ENCODE peak calls at places on chromosomes 12 and 14, in nine cellular contexts. L is psoas muscle; M is PC-3; G is uterus; Z is heart left ventricle; P is pancreas; U is heart right ventricle; H is Peyer's patch; D is CD4-positive, alpha-beta T cell. Q is an unnamed sample.

GRCh38 chr12:6647083-6647604 is at the start of gene ACRBP:
- DNase-seq in M (no peak), G (peak; percentile 80), H (peak; percentile 84), U (peak; percentile 87), L (peak; percentile 81), Z (peak; percentile 87), P (peak; percentile 70), D (no peak), Q (peak; percentile 81)

GRCh38 chr12:119167904-119168303 is 10.8 kb upstream of the HSPB8 start:
- DNase-seq in D (no peak), Z (no peak), L (no peak), G (no peak), M (no peak), U (no peak), P (no peak), H (no peak), Q (no peak)

GRCh38 chr12:113065126-113066007 is 8.8 kb downstream of the DTX1 start:
- DNase-seq in D (no peak), G (no peak), L (no peak), P (no peak), Z (no peak), U (no peak), H (no peak), M (no peak), Q (no peak)

GRCh38 chr14:99189201-99189801 is 82.7 kb downstream of the BCL11B start:
- DNase-seq in L (no peak), U (no peak), Z (no peak), D (peak; percentile 56), G (no peak), H (no peak), P (no peak), M (no peak), Q (no peak)

GRCh38 chr12:90058721-90059120 is 350.1 kb upstream of the ATP2B1 start:
- DNase-seq in Z (no peak), H (no peak), L (no peak), G (no peak), P (no peak), U (no peak), M (peak; percentile 78), D (no peak), Q (no peak)

GRCh38 chr12:124489915-124490583 is 77.4 kb downstream of the NCOR2 start:
- DNase-seq in D (no peak), L (no peak), H (no peak), G (no peak), M (no peak), Z (no peak), P (no peak), U (no peak), Q (no peak)

GRCh38 chr12:94730846-94731245 is 80.5 kb upstream of the TMCC3 start:
- DNase-seq in M (no peak), Z (no peak), P (no peak), L (no peak), H (no peak), D (no peak), G (no peak), U (no peak), Q (no peak)

GRCh38 chr14:88613552-88614010 is 50.7 kb downstream of the ZC3H14 start:
- DNase-seq in H (no peak), L (no peak), M (peak; percentile 89), P (peak; percentile 63), Z (no peak), U (no peak), D (no peak), G (no peak), Q (no peak)

GRCh38 chr12:120394483-120395367 is 25.8 kb upstream of the MSI1 start:
- DNase-seq in M (peak; percentile 57), Z (no peak), H (peak; percentile 69), P (peak; percentile 81), D (no peak), U (no peak), L (no peak), G (no peak), Q (no peak)

GRCh38 chr12:62917066-62917465 is 17.9 kb downstream of the PPM1H start:
- DNase-seq in M (no peak), Z (no peak), H (no peak), L (no peak), G (no peak), U (no peak), P (no peak), D (no peak), Q (no peak)

GRCh38 chr12:25241171-25242020 is 9.3 kb downstream of the KRAS start:
- DNase-seq in P (no peak), L (no peak), M (peak; percentile 39), G (no peak), Z (no peak), D (no peak), H (no peak), U (no peak), Q (no peak)

GRCh38 chr14:42110167-42110566 is 503.5 kb downstream of the LRFN5 start:
- DNase-seq in Z (no peak), U (no peak), D (no peak), L (no peak), H (no peak), M (peak; percentile 85), P (no peak), G (no peak), Q (no peak)

GRCh38 chr12:110355080-110355479 is 48.4 kb downstream of the ANAPC7 start:
- DNase-seq in P (no peak), H (no peak), G (no peak), M (peak; percentile 47), L (no peak), U (no peak), Z (no peak), D (no peak), Q (no peak)

GRCh38 chr12:3207858-3208257 is 130.7 kb downstream of the TSPAN9 start:
- DNase-seq in L (no peak), D (no peak), P (no peak), M (no peak), G (no peak), U (no peak), H (no peak), Z (no peak), Q (no peak)

GRCh38 chr12:94062796-94063635 is 85.4 kb upstream of the PLXNC1 start:
- DNase-seq in U (no peak), H (peak; percentile 71), M (no peak), Z (no peak), D (no peak), P (peak; percentile 9), L (no peak), G (no peak), Q (no peak)

GRCh38 chr12:13851828-13852227 is 129.6 kb downstream of the GRIN2B start:
- DNase-seq in U (no peak), G (no peak), H (no peak), D (no peak), L (no peak), P (no peak), Z (no peak), M (no peak), Q (no peak)

GRCh38 chr12:65278576-65279386 is at the start of gene MSRB3:
- DNase-seq in P (peak; percentile 30), Z (peak; percentile 87), U (peak; percentile 81), H (peak; percentile 61), D (no peak), M (peak; percentile 61), G (peak; percentile 83), L (peak; percentile 79), Q (peak; percentile 58)
- TF ChIP-seq CTCF in P (no peak), Z (no peak), U (no peak), H (no peak), D (no peak), M (no peak), G (no peak), L (no peak), Q (peak; percentile 45)

DNA sequence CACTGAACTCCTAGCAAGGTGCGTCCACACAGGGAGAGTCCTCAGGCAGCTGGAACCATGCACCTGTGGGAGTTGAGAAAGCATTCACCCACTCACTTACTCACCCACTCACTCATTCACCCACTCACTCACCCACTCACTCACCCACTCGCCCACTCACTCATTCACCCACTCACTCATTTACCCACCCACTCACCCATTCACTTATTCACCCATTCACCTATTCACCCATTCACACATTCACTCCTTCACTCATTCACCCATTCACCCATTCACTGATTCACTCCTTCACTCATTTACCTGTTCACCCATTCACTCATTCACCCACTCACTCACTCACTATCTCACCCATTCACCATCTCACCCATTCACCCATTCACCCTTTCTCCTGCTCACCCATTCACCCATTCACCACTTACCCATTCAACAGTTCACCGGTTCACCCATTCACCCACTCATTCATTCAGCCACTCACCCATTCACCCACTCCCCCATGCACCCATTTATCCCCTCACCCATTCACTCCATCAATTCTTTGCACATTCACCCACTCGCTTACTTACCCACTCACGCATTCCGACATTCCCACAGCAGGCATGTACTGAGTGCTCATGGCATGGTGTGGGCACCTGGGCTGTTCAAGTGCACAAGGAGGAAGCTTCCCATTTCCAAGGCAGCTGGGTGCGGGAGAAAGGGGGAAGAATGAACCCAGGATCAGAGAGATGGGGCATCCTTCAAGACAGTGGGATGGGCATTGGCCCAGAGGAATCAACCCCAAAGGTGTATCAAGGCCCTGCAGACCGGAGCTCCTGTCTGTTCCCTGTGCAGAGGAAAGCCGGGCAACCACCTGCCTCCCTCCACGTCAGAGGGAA is 135.2 kb upstream of the C14orf180 start:
- DNase-seq in M (no peak), H (no peak), U (no peak), L (no peak), Z (no peak), D (no peak), P (no peak), G (no peak), Q (no peak)
- H3K27me3 ChIP-seq in M (peaks cover 43% of the 10 kb centered on the region), H (no peaks in the 10 kb centered on the region), U (peaks cover 4% of the 10 kb centered on the region), L (peaks cover 3% of the 10 kb centered on the region), Z (peaks cover 6% of the 10 kb centered on the region), D (peaks cover 16% of the 10 kb centered on the region), P (peaks cover 3% of the 10 kb centered on the region), G (no peaks in the 10 kb centered on the region), Q (peaks cover 2% of the 10 kb centered on the region)

DNA sequence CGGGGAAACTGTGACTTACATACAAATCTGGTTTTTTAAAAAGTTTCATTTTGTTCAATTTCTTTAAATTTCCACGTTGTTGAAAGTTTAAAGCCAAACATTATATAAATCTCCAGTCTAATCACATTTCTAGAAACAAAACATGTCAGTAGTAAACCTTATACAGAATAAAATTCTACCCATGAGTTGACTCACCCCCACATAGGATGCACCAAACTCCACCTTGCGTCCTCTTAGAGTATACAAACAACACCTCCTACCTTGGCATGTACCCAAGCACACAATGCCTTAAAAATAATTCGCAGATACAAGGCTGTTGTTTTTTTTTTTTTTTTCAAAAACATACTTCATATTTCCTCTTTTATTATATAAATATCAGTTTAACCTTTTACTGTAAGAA is 3.4 kb downstream of the FBXL14 start:
- DNase-seq in U (no peak), Z (no peak), M (peak; percentile 59), D (peak; percentile 50), L (no peak), H (no peak), G (no peak), P (no peak), Q (no peak)
- TF ChIP-seq CTCF in U (no peak), Z (no peak), M (peak; percentile 20), D (peak; percentile 42), L (no peak), H (no peak), G (no peak), P (no peak), Q (peak; percentile 14)

GRCh38 chr14:23281247-23281646 is 4.7 kb downstream of the HOMEZ start:
- DNase-seq in D (no peak), H (no peak), M (no peak), G (no peak), L (no peak), Z (no peak), U (no peak), P (no peak), Q (no peak)

DNA sequence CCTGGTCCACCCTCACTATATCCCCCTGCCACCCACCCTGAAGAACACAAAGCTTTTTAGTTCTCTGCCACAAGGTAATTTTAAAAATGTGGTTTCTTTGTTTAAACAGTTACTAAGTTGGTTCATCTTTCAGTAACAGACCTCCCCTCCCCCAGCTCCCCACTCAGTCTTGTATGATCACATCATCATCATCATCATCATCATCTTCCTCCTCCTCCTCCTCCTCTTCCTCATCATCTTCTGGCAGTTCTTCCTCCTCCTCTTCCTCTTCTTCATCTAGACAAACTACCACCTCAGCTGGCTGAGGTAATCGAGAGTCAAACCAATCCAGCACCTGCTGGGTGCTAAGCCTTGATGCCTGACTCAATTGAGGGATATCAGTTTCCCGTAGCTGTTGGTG is 10.5 kb downstream of the HOMEZ start:
- DNase-seq in M (no peak), L (no peak), H (no peak), U (no peak), Z (no peak), D (no peak), P (no peak), G (no peak), Q (no peak)
- H3K27me3 ChIP-seq in M (no peaks in the 10 kb centered on the region), L (no peaks in the 10 kb centered on the region), H (no peaks in the 10 kb centered on the region), U (no peaks in the 10 kb centered on the region), Z (no peaks in the 10 kb centered on the region), D (no peaks in the 10 kb centered on the region), P (no peaks in the 10 kb centered on the region), G (no peaks in the 10 kb centered on the region), Q (no peaks in the 10 kb centered on the region)